ENCODE peak calls at places on chromosomes 7 and 10, in seven cellular contexts. U is heart right ventricle; X is colonic mucosa; E is sigmoid colon; I is breast epithelium; O is CD4-positive, CD25-positive, alpha-beta regulatory T cell; S is psoas muscle. C is an unnamed sample. For H3K4me1, the result is how much of the 10 kb centered on the place peaks cover.

GRCh38 chr7:116075351-116076145 is 45.0 kb upstream of the TFEC start:
- DNase-seq in X (no peak), S (no peak), O (no peak), U (no peak), E (no peak), I (no peak), C (peak)

GRCh38 chr7:44284881-44285541 is 40.4 kb downstream of the CAMK2B start:
- DNase-seq in S (peak), E (peak), X (no peak), U (no peak), O (no peak), I (no peak), C (no peak)

GRCh38 chr10:116211682-116212081 is 61.3 kb downstream of the GFRA1 start:
- DNase-seq in O (no peak), I (no peak), S (no peak), E (no peak), X (no peak), U (no peak), C (no peak)

GRCh38 chr10:43299579-43299978 is 32.7 kb upstream of the RASGEF1A start:
- DNase-seq in X (no peak), E (no peak), I (no peak), O (peak), S (no peak), U (no peak), C (no peak)

GRCh38 chr7:138871065-138871464 is 73.1 kb upstream of the ATP6V0A4 start:
- DNase-seq in X (no peak), S (no peak), I (no peak), U (no peak), O (no peak), E (no peak), C (no peak)

GRCh38 chr10:14016011-14016536 is 314.6 kb downstream of the FRMD4A start:
- DNase-seq in X (peak), E (peak), U (peak), O (no peak), S (peak), I (no peak), C (peak)

GRCh38 chr7:135770139-135770710 is 21.6 kb upstream of the FAM180A start:
- DNase-seq in X (no peak), I (no peak), E (no peak), U (no peak), S (no peak), O (no peak), C (no peak)

GRCh38 chr7:35905555-35905954 is 104.7 kb downstream of the SEPTIN7 start:
- DNase-seq in E (no peak), U (no peak), O (no peak), I (no peak), S (no peak), X (no peak), C (no peak)

GRCh38 chr10:48798486-48799254 is 114.0 kb downstream of the WDFY4 start:
- DNase-seq in X (no peak), S (no peak), I (no peak), U (no peak), E (no peak), O (no peak), C (no peak)

GRCh38 chr10:130300608-130301025 is 164.4 kb downstream of the GLRX3 start:
- DNase-seq in U (no peak), X (no peak), I (no peak), S (no peak), E (no peak), O (peak), C (peak)

GRCh38 chr10:74799840-74800239 is 26.6 kb upstream of the KAT6B start:
- DNase-seq in X (no peak), U (no peak), I (no peak), S (no peak), E (no peak), O (peak), C (no peak)

GRCh38 chr7:25167262-25167843 is 42.3 kb upstream of the CYCS start:
- DNase-seq in O (no peak), E (no peak), I (no peak), X (peak), S (no peak), U (no peak), C (no peak)

GRCh38 chr7:149292101-149292823 is 30.3 kb downstream of the ZNF783 start:
- DNase-seq in E (no peak), I (no peak), S (no peak), X (no peak), O (no peak), U (no peak), C (peak)

GRCh38 chr10:33336606-33337334 is 2.3 kb upstream of the NRP1 start:
- DNase-seq in O (no peak), X (peak), E (peak), S (peak), I (no peak), U (peak), C (peak)

GRCh38 chr7:101898019-101898575 is 80.7 kb downstream of the CUX1 start:
- DNase-seq in I (no peak), E (peak), U (no peak), S (no peak), X (no peak), O (no peak), C (no peak)

GRCh38 chr10:113993489-113993932 is 50.2 kb upstream of the ADRB1 start:
- DNase-seq in O (no peak), S (peak), U (peak), X (no peak), I (no peak), E (peak), C (no peak)

GRCh38 chr7:918118-918425 is 36.4 kb downstream of the ADAP1 start:
- DNase-seq in I (no peak), O (no peak), E (peak), X (no peak), U (no peak), S (peak), C (peak)

GRCh38 chr10:126243976-126244375 is 144.3 kb downstream of the ADAM12 start:
- DNase-seq in X (no peak), E (no peak), I (no peak), O (no peak), U (no peak), S (no peak), C (no peak)

GRCh38 chr10:132308588-132309451 is 1.1 kb upstream of the STK32C start:
- DNase-seq in O (peak), X (no peak), S (no peak), I (no peak), U (no peak), E (no peak), C (no peak)

GRCh38 chr10:72272689-72273409 is 875 bp upstream of the DDIT4 start:
- DNase-seq in E (peak), X (peak), O (no peak), U (peak), I (peak), S (peak), C (peak)

GRCh38 chr10:115432188-115432819 is 339.1 kb downstream of the ATRNL1 start:
- DNase-seq in U (no peak), S (no peak), I (no peak), X (no peak), O (no peak), E (no peak), C (no peak)

GRCh38 chr7:19051767-19052375 is 65.6 kb downstream of the TWIST1 start:
- DNase-seq in O (peak), I (no peak), S (no peak), U (no peak), X (peak), E (no peak), C (no peak)

GRCh38 chr7:79702116-79702515 is 248.6 kb upstream of the MAGI2 start:
- DNase-seq in E (no peak), S (no peak), U (no peak), O (no peak), I (no peak), X (no peak), C (no peak)

GRCh38 chr10:59167512-59167911 is 8.9 kb upstream of the PHYHIPL start:
- DNase-seq in X (no peak), E (no peak), O (no peak), U (no peak), S (no peak), I (no peak), C (no peak)

GRCh38 chr7:74231232-74231590 is 21.4 kb downstream of the LAT2 start:
- DNase-seq in U (no peak), S (no peak), E (no peak), O (no peak), I (no peak), X (no peak), C (no peak)

GRCh38 chr10:76711374-76711997 is 926.1 kb downstream of the KCNMA1 start:
- DNase-seq in O (no peak), I (no peak), X (no peak), E (no peak), U (no peak), S (no peak), C (no peak)

GRCh38 chr7:84399661-84400060 is 205.1 kb upstream of the SEMA3A start:
- DNase-seq in U (no peak), X (no peak), I (no peak), S (no peak), O (no peak), E (no peak), C (no peak)

GRCh38 chr10:50392966-50393718 is 141.8 kb upstream of the ASAH2 start:
- DNase-seq in E (no peak), S (no peak), X (no peak), O (no peak), I (no peak), U (no peak), C (no peak)

GRCh38 chr7:48048113-48048512 is 12.8 kb downstream of the C7orf57 start:
- DNase-seq in U (no peak), I (no peak), S (no peak), E (no peak), O (no peak), X (no peak), C (no peak)

GRCh38 chr7:34260282-34260681 is 354.9 kb downstream of the BMPER start:
- DNase-seq in S (no peak), I (no peak), E (no peak), X (no peak), O (no peak), U (no peak), C (no peak)

GRCh38 chr7:31735991-31736982 is 49.3 kb downstream of the PPP1R17 start:
- DNase-seq in S (peak), I (peak), E (peak), U (peak), O (peak), X (peak), C (no peak)

DNA sequence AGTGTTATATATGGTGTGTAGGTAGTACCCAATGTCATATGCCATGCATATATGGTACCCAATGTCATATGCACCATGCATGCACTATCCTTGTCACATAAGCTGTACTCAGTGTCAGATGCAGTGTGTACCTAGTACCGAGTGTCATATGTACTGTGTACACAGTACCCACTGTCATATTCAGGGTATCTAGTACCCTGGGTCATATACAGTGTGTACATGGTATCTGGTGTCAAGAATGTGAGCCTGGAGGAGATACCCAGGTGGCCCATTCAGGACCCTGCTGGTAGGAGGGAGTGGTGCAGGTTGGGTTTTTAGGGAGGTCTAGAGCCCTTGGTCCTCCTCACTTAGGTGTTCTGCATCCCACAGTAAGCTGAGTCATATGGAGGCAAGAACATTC is 1.8 kb downstream of the ZMYND11 start:
- DNase-seq in I (no peak), O (peak), U (no peak), X (no peak), E (no peak), S (no peak), C (no peak)
- H3K4me1 ChIP-seq in I (under half), O (under half), U (under half), X (under half), E (half or more), S (under half), C (under half)

DNA sequence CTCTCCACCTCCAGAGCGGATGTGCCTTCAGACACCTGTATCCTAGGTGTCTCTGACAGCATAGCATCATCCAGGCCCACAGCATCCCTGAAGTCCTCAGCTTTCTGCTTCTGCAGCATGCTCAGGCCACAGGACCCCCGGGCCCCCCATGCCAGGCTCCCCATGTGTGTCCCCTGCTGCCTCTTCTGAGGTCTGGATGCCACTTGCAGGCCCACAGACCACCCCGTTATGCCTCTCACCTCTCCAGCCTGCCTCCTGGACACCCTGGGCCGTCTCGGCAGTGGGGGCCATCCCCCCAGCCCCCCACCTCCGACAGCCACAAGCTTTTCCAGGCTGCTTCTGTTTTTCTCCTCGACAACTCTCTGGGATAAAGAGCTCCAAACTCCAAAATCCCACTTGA is 84.4 kb downstream of the WNT2 start:
- DNase-seq in O (no peak), I (no peak), U (no peak), S (no peak), X (no peak), E (no peak), C (no peak)
- H3K4me1 ChIP-seq in O (under half), I (under half), U (under half), S (under half), X (under half), E (under half), C (under half)

GRCh38 chr7:26506196-26506595 is 214.5 kb downstream of the SNX10 start:
- DNase-seq in X (no peak), I (no peak), E (no peak), S (no peak), O (no peak), U (no peak), C (no peak)

GRCh38 chr7:26510226-26510957 is 218.7 kb downstream of the SNX10 start:
- DNase-seq in I (no peak), U (no peak), E (no peak), O (no peak), S (no peak), X (no peak), C (no peak)

GRCh38 chr7:26507375-26508068 is 215.9 kb downstream of the SNX10 start:
- DNase-seq in X (no peak), S (no peak), U (no peak), E (no peak), I (no peak), O (no peak), C (no peak)

GRCh38 chr7:26508481-26508880 is 216.8 kb downstream of the SNX10 start:
- DNase-seq in O (no peak), X (peak), U (no peak), I (no peak), S (no peak), E (no peak), C (no peak)

GRCh38 chr7:26508917-26509316 is 217.3 kb downstream of the SNX10 start:
- DNase-seq in O (no peak), X (no peak), E (no peak), S (no peak), I (no peak), U (no peak), C (no peak)
- H3K4me1 ChIP-seq in O (under half), X (under half), E (under half), S (under half), I (under half), U (under half), C (under half)

DNA sequence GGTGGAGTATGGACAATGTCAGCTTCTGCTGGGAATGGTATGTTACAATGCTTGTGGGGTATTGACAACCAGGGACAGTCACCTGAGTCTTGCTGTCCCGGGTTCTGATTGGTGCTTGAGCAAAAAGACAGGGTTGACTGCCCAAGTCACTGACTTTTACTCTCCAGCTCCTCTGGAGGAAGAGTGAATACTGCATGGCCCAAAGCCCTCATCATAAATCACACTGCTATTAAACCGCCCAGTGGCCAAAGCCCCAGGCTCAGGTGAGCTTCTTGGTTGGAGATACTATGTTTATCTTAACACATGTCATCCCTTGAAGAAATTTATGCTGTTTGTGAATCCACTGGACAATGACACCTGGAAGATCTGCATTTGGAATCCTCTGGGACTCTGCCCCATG is 90.0 kb upstream of the IGFBP3 start:
- DNase-seq in E (no peak), O (no peak), S (no peak), X (no peak), U (no peak), I (no peak), C (no peak)
- H3K4me1 ChIP-seq in E (under half), O (under half), S (under half), X (under half), U (under half), I (under half), C (under half)

GRCh38 chr7:151244871-151245346 is 3.6 kb downstream of the SMARCD3 start:
- DNase-seq in S (no peak), U (no peak), E (peak), I (no peak), X (no peak), O (no peak), C (no peak)
- H3K4me1 ChIP-seq in S (under half), U (half or more), E (half or more), I (under half), X (under half), O (half or more), C (half or more)

GRCh38 chr7:76303057-76303828 is 770 bp downstream of the HSPB1 start:
- DNase-seq in O (peak), X (peak), E (peak), U (peak), S (peak), I (peak), C (peak)
- H3K4me1 ChIP-seq in O (under half), X (under half), E (under half), U (under half), S (under half), I (under half), C (under half)

GRCh38 chr7:28572321-28573058 is 160.2 kb downstream of the CREB5 start:
- DNase-seq in O (no peak), X (peak), U (no peak), I (no peak), S (no peak), E (no peak), C (no peak)
- H3K4me1 ChIP-seq in O (under half), X (under half), U (under half), I (under half), S (under half), E (under half), C (under half)